ENCODE peak calls at places on chromosome 1, in ten cellular contexts. W, R, O, X, H, T, I, A, C and Y are unnamed samples.

GRCh38 chr1:54114955-54115354 is 37.8 kb downstream of the CDCP2 start:
- DNase-seq in X (no peak), R (no peak), T (no peak), A (no peak), C (no peak), W (no peak), H (no peak), O (no peak), I (no peak), Y (no peak)

GRCh38 chr1:212531796-212532195 is 76.8 kb upstream of the ATF3 start:
- DNase-seq in W (no peak), O (no peak), X (no peak), H (no peak), T (no peak), A (no peak), I (no peak), C (no peak), R (no peak), Y (no peak)

GRCh38 chr1:174974711-174975111 is 25.0 kb upstream of the CACYBP start:
- DNase-seq in I (no peak), X (no peak), C (no peak), R (no peak), W (no peak), H (no peak), A (no peak), O (no peak), T (no peak), Y (no peak)

GRCh38 chr1:41773144-41773571 is 145.6 kb downstream of the HIVEP3 start:
- DNase-seq in T (no peak), H (no peak), A (peak), I (no peak), O (peak), C (no peak), X (no peak), W (no peak), R (peak), Y (no peak)

GRCh38 chr1:236480758-236481436 is 42.9 kb upstream of the LGALS8 start:
- DNase-seq in I (no peak), H (no peak), W (no peak), R (no peak), X (no peak), A (no peak), C (no peak), T (no peak), O (peak), Y (no peak)

GRCh38 chr1:110056776-110057175 is 13.7 kb downstream of the ALX3 start:
- DNase-seq in H (no peak), A (no peak), I (no peak), X (no peak), O (no peak), C (no peak), W (no peak), R (peak), T (no peak), Y (no peak)

GRCh38 chr1:229196404-229197224 is 74.3 kb upstream of the RAB4A start:
- DNase-seq in I (no peak), W (no peak), H (no peak), X (no peak), C (no peak), O (no peak), R (no peak), A (no peak), T (no peak), Y (no peak)

GRCh38 chr1:226406401-226406881 is 1.5 kb downstream of the PARP1 start:
- DNase-seq in C (no peak), X (no peak), A (no peak), O (peak), R (peak), T (no peak), H (no peak), W (no peak), I (no peak), Y (no peak)

GRCh38 chr1:39098569-39099250 is 72.6 kb downstream of the NDUFS5 start:
- DNase-seq in T (peak), O (peak), R (peak), W (peak), C (peak), H (peak), X (peak), A (peak), I (peak), Y (peak)

GRCh38 chr1:43632135-43632670 is 17.7 kb upstream of the KDM4A start:
- DNase-seq in X (peak), R (no peak), I (no peak), O (no peak), W (no peak), T (no peak), H (no peak), C (no peak), A (no peak), Y (no peak)

GRCh38 chr1:23480187-23481025 is 3.6 kb downstream of the ASAP3 start:
- DNase-seq in H (no peak), C (no peak), T (no peak), I (no peak), X (no peak), W (peak), O (no peak), R (no peak), A (no peak), Y (no peak)